ENCODE peak calls at places on chromosomes 1 and 21, in five cellular contexts. X, F, L, Z and G are unnamed samples.
A peak's percentile ranks its signal among the peaks of the same experiment; 100 is the strongest.

GRCh38 chr1:208614610-208615009 is 370.4 kb upstream of the PLXNA2 start:
- DNase-seq in L (no peak), X (no peak), F (no peak), Z (no peak), G (no peak)

GRCh38 chr1:159823401-159823800 is 3.3 kb upstream of the SLAMF8 start:
- DNase-seq in L (no peak), X (no peak), F (no peak), Z (no peak), G (no peak)

GRCh38 chr1:31230378-31230777 is 9.3 kb downstream of the NKAIN1 start:
- DNase-seq in X (no peak), L (no peak), Z (no peak), F (no peak), G (no peak)

GRCh38 chr21:29777155-29777554 is 162.6 kb downstream of the GRIK1 start:
- DNase-seq in L (no peak), F (no peak), X (no peak), Z (no peak), G (no peak)

GRCh38 chr1:25871086-25871703 is 4.3 kb downstream of the PAQR7 start:
- DNase-seq in F (peak; percentile 48), X (no peak), Z (peak; percentile 75), L (no peak), G (no peak)

GRCh38 chr1:15726508-15726907 is 9.6 kb upstream of the SLC25A34 start:
- DNase-seq in L (no peak), F (no peak), X (no peak), Z (no peak), G (no peak)

GRCh38 chr1:113871597-113872113 is at the start of gene PTPN22:
- DNase-seq in X (peak; percentile 90), Z (no peak), L (no peak), F (no peak), G (no peak)

GRCh38 chr21:29237110-29238051 is 61.3 kb upstream of the BACH1 start:
- DNase-seq in F (no peak), Z (no peak), L (no peak), X (no peak), G (no peak)

GRCh38 chr1:46522184-46522968 is 29.1 kb downstream of the KNCN start:
- DNase-seq in L (no peak), F (peak; percentile 89), Z (no peak), X (no peak), G (peak; percentile 45)

GRCh38 chr1:235270625-235271024 is 57.4 kb downstream of the ARID4B start:
- DNase-seq in L (no peak), F (no peak), Z (no peak), X (no peak), G (no peak)

GRCh38 chr1:97192872-97193572 is 471.4 kb downstream of the PTBP2 start:
- DNase-seq in X (no peak), F (no peak), L (peak; percentile 5), Z (no peak), G (no peak)

DNA sequence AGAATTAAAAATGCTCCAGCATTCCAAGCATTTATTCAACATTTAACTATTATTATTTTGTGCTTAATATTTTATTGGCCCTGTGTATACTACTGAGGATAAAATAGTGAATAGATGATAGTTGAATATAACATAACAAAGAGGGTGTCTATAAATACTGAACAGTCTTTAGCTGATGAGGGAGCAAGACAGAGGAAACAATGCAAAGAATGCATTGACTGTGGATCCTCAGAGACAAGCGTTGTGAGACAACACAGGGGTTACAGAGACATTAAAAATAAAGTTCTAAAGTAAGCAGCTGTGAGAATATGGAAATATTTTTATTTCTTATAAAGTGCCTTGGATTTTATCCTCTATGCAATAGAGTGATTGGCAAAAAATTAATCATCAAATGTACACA is 1133.1 kb downstream of the PLA2G4A start:
- DNase-seq in Z (no peak), F (no peak), X (no peak), L (no peak), G (no peak)
- TF ChIP-seq KDM1A in Z (no peak), F (no peak), X (no peak), L (no peak), G (no peak)

GRCh38 chr1:39293375-39294070 is 89.0 kb downstream of the MACF1 start:
- DNase-seq in L (no peak), X (no peak), Z (no peak), F (no peak), G (no peak)

GRCh38 chr1:39292401-39292800 is 87.9 kb downstream of the MACF1 start:
- DNase-seq in F (no peak), Z (no peak), L (no peak), X (no peak), G (no peak)

GRCh38 chr1:39297534-39297933 is 93.0 kb downstream of the MACF1 start:
- DNase-seq in Z (no peak), F (no peak), X (no peak), L (no peak), G (no peak)

GRCh38 chr1:39294531-39294930 is 90.0 kb downstream of the MACF1 start:
- DNase-seq in Z (no peak), X (no peak), F (no peak), L (no peak), G (no peak)

DNA sequence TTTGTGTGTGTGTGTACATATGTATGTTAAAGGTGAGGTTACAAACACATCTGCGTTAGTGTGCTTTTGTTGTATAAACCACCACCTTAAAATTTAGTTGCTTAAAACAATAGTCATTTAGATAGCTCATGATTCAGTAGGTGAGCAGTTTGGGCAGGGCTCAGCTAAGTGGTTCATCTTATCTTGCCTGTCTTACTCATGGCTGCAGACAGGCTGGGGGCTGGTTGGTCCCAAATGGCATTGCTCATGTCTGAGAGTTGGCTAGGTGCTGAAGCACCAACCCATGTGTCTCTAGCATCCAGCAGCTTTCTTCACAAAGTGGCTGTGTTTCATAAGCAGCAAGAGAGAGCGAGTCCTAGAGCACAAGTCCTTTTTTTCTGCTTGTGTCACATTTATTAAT is 91.4 kb downstream of the MACF1 start:
- DNase-seq in Z (no peak), F (no peak), L (no peak), X (no peak), G (no peak)
- TF ChIP-seq KDM1A in Z (no peak), F (no peak), L (no peak), X (no peak), G (no peak)

GRCh38 chr1:109983380-109984189 is 980 bp upstream of the AHCYL1 start:
- DNase-seq in F (no peak), L (no peak), X (no peak), Z (no peak), G (no peak)
- TF ChIP-seq KDM1A in F (no peak), L (no peak), X (no peak), Z (no peak), G (no peak)

GRCh38 chr1:75711846-75712245 is 12.7 kb upstream of the ACADM start:
- DNase-seq in L (no peak), Z (no peak), F (no peak), X (no peak), G (no peak)

GRCh38 chr1:75708910-75709309 is 15.6 kb upstream of the ACADM start:
- DNase-seq in F (no peak), L (no peak), X (no peak), Z (no peak), G (no peak)

GRCh38 chr1:75707191-75707590 is 17.3 kb upstream of the ACADM start:
- DNase-seq in Z (peak; percentile 8), F (no peak), L (no peak), X (no peak), G (no peak)

GRCh38 chr1:75712306-75712705 is 12.2 kb upstream of the ACADM start:
- DNase-seq in Z (no peak), X (no peak), L (no peak), F (no peak), G (no peak)
- TF ChIP-seq KDM1A in Z (no peak), X (no peak), L (no peak), F (no peak), G (no peak)

GRCh38 chr1:151693057-151693651 is 23.4 kb downstream of the CELF3 start:
- DNase-seq in L (peak; percentile 38), F (no peak), X (no peak), Z (peak; percentile 36), G (no peak)
- TF ChIP-seq KDM1A in L (no peak), F (no peak), X (no peak), Z (no peak), G (no peak)

GRCh38 chr1:33849206-33849605 is 14.7 kb upstream of the HMGB4 start:
- DNase-seq in F (no peak), X (no peak), L (no peak), Z (no peak), G (no peak)
- TF ChIP-seq KDM1A in F (no peak), X (no peak), L (no peak), Z (no peak), G (no peak)

GRCh38 chr1:6464915-6465314 is 1.1 kb downstream of the TNFRSF25 start:
- DNase-seq in Z (no peak), L (no peak), X (no peak), F (no peak), G (peak; percentile 45)

GRCh38 chr1:6465461-6466005 is 440 bp downstream of the TNFRSF25 start:
- DNase-seq in F (no peak), L (no peak), X (no peak), Z (no peak), G (peak; percentile 61)

GRCh38 chr1:6463120-6463412 is 2.9 kb downstream of the TNFRSF25 start:
- DNase-seq in X (no peak), L (no peak), F (no peak), Z (no peak), G (no peak)

GRCh38 chr1:6466023-6466422 is at the start of gene TNFRSF25:
- DNase-seq in Z (no peak), L (no peak), F (peak; percentile 69), X (no peak), G (peak; percentile 83)

GRCh38 chr1:6464514-6464836 is 1.5 kb downstream of the TNFRSF25 start:
- DNase-seq in Z (peak; percentile 58), X (no peak), L (no peak), F (no peak), G (no peak)
- TF ChIP-seq KDM1A in Z (no peak), X (no peak), L (no peak), F (no peak), G (no peak)

DNA sequence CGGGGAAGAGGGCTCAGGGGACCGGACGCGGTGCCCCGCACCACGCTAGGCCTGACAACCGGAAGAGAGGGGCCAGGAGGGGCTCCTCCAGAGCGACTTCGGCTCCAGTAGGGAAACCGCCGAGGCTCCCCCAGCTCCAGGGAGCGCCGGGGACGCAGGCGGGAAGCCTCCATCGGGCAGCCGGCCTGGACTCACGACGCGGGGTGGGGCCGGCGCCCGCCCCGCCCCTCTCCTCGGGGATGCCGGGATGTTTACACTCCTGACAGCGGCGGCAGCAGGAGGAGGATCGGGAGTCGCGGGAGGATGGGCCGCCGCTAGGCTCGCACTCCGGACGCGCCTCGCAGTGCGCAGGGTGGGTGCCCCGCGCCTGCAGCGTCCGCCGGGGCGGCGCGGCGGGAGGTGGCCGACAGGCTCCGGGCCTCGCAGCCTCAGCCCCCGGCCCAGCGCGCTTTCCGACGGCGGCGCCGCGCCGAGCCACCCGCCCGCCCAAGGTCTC is at the start of gene NEK7:
- DNase-seq in L (peak; percentile 82), Z (peak; percentile 71), F (peak; percentile 89), X (no peak), G (peak; percentile 39)
- TF ChIP-seq KDM1A in L (no peak), Z (peak; percentile 48), F (no peak), X (no peak), G (no peak)

DNA sequence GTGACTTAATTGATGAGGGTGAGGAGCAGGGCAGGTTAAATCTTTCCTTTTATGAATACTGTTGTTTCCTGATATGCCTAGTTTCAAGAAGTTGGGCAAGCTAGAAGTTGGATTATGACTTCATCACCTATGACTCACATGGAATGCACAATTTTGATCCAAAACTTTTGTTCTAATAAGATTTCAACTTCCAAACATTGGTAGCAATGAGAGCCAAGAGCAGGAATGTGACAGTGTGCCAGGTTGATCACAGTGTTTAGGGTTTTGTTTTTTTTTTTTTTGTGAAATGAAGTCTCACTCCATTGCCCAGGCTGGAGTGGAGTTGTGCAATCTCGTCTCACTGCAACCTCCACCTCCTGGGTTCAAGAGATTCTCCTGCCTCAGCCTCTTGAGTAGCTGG is 349.4 kb downstream of the DUSP10 start:
- DNase-seq in L (no peak), Z (no peak), X (no peak), F (no peak), G (no peak)
- TF ChIP-seq KDM1A in L (no peak), Z (no peak), X (no peak), F (no peak), G (no peak)